ENCODE peak calls at places on chromosomes 1 and 21, in seven cellular contexts. C, B, N, Y, Z, L and O are unnamed samples.

GRCh38 chr1:111234866-111235265 is 7.4 kb downstream of the CHI3L2 start:
- DNase-seq in N (no peak), Z (peak; percentile 44), Y (peak; percentile 34), B (peak; percentile 70), C (no peak), L (no peak), O (peak; percentile 80)

GRCh38 chr1:223712856-223713494 is 636 bp downstream of the CAPN2 start:
- DNase-seq in B (no peak), N (no peak), C (peak; percentile 50), Y (no peak), Z (peak; percentile 36), L (no peak), O (no peak)

GRCh38 chr1:112522621-112523020 is 13.9 kb downstream of the WNT2B start:
- DNase-seq in B (peak; percentile 97), Z (peak; percentile 98), C (no peak), N (no peak), Y (peak; percentile 48), L (no peak), O (peak; percentile 97)

GRCh38 chr1:66938618-66939017 is 13.8 kb downstream of the MIER1 start:
- DNase-seq in C (no peak), N (no peak), Z (peak; percentile 67), B (peak; percentile 61), Y (no peak), L (no peak), O (peak; percentile 43)

GRCh38 chr1:160342520-160342919 is 530 bp downstream of the COPA start:
- DNase-seq in C (peak; percentile 2), B (no peak), N (no peak), Y (no peak), L (no peak), Z (peak; percentile 22), O (no peak)

GRCh38 chr1:69055223-69055622 is 512.5 kb upstream of the LRRC7 start:
- DNase-seq in N (no peak), B (no peak), C (no peak), Y (peak; percentile 6), Z (no peak), L (no peak), O (peak; percentile 11)

GRCh38 chr1:26459573-26460031 is 12.6 kb upstream of the HMGN2 start:
- DNase-seq in Z (no peak), N (no peak), Y (no peak), B (no peak), L (no peak), C (no peak), O (no peak)

GRCh38 chr1:75531570-75531969 is 79.3 kb downstream of the SLC44A5 start:
- DNase-seq in N (no peak), Z (no peak), B (no peak), L (no peak), Y (no peak), C (no peak), O (no peak)

GRCh38 chr1:182601416-182601786 is 2.8 kb downstream of the RGS16 start:
- DNase-seq in Z (peak; percentile 67), B (peak; percentile 50), Y (peak; percentile 64), L (peak; percentile 75), C (peak; percentile 77), N (peak; percentile 45), O (peak; percentile 44)

GRCh38 chr1:147757015-147757990 is 3.1 kb downstream of the GJA5 start:
- DNase-seq in Y (peak; percentile 60), Z (peak; percentile 80), C (no peak), L (no peak), B (no peak), N (no peak), O (no peak)

GRCh38 chr21:46564391-46564790 is 40.5 kb downstream of the S100B start:
- DNase-seq in B (no peak), N (no peak), Y (no peak), L (no peak), Z (no peak), C (no peak), O (no peak)

GRCh38 chr1:152047607-152047953 is 10.8 kb upstream of the S100A11 start:
- DNase-seq in L (no peak), B (peak; percentile 87), C (peak; percentile 5), Z (no peak), Y (peak; percentile 79), N (no peak), O (no peak)

GRCh38 chr1:62720946-62721554 is 32.9 kb upstream of the DOCK7 start:
- DNase-seq in C (no peak), Y (no peak), N (no peak), L (peak; percentile 41), B (peak; percentile 71), Z (no peak), O (no peak)

GRCh38 chr1:235021321-235021720 is 107.3 kb downstream of the TOMM20 start:
- DNase-seq in Y (no peak), L (no peak), N (no peak), C (no peak), B (no peak), Z (no peak), O (no peak)

GRCh38 chr21:34554227-34554626 is 42.2 kb upstream of the KCNE1 start:
- DNase-seq in Y (no peak), B (no peak), L (no peak), Z (no peak), C (no peak), N (no peak), O (no peak)

GRCh38 chr1:22972063-22972405 is 632 bp downstream of the LACTBL1 start:
- DNase-seq in B (no peak), Y (no peak), N (no peak), C (no peak), L (no peak), Z (no peak), O (no peak)

GRCh38 chr1:242522304-242522945 is 2.1 kb downstream of the PLD5 start:
- DNase-seq in Y (peak; percentile 40), L (no peak), Z (no peak), C (no peak), N (no peak), B (no peak), O (peak; percentile 77)

GRCh38 chr1:154386643-154387352 is 18.3 kb upstream of the IL6R start:
- DNase-seq in Z (peak; percentile 8), C (peak; percentile 49), B (no peak), N (peak; percentile 42), Y (no peak), L (no peak), O (no peak)

GRCh38 chr1:33228935-33229487 is 27.3 kb upstream of the ZNF362 start:
- DNase-seq in Y (peak; percentile 59), B (peak; percentile 81), Z (peak; percentile 86), L (no peak), N (no peak), C (no peak), O (no peak)

GRCh38 chr1:246947255-246947654 is 15.5 kb upstream of the AHCTF1 start:
- DNase-seq in Y (no peak), B (peak; percentile 60), Z (peak; percentile 24), N (no peak), C (no peak), L (no peak), O (peak; percentile 64)

GRCh38 chr1:235108876-235109275 is 19.8 kb downstream of the TOMM20 start:
- DNase-seq in N (no peak), Y (no peak), B (no peak), L (no peak), Z (no peak), C (no peak), O (no peak)

GRCh38 chr1:162641128-162641527 is 8.9 kb downstream of the DDR2 start:
- DNase-seq in B (no peak), C (no peak), Z (no peak), L (no peak), N (no peak), Y (no peak), O (no peak)

GRCh38 chr1:6359568-6360496 is 33.7 kb downstream of the ACOT7 start:
- DNase-seq in N (peak; percentile 22), B (peak; percentile 63), Y (peak; percentile 30), L (no peak), Z (peak; percentile 60), C (peak; percentile 34), O (peak; percentile 66)

GRCh38 chr1:26378088-26378878 is 5.7 kb upstream of the ZNF683 start:
- DNase-seq in N (peak; percentile 74), L (no peak), C (peak; percentile 69), Y (peak; percentile 97), Z (peak; percentile 98), B (peak; percentile 99), O (peak; percentile 98)

GRCh38 chr1:151715726-151716404 is 738 bp downstream of the CELF3 start:
- DNase-seq in B (no peak), N (no peak), Z (no peak), Y (no peak), L (no peak), C (no peak), O (no peak)

GRCh38 chr1:218613105-218613504 is 268.0 kb downstream of the TGFB2 start:
- DNase-seq in Y (no peak), N (no peak), L (no peak), C (no peak), Z (no peak), B (no peak), O (no peak)

GRCh38 chr1:54955359-54955758 is 25.1 kb upstream of the TMEM61 start:
- DNase-seq in B (peak; percentile 42), C (no peak), N (no peak), Y (peak; percentile 75), L (no peak), Z (peak; percentile 82), O (peak; percentile 89)

GRCh38 chr1:77014396-77014795 is 147.1 kb downstream of the ST6GALNAC5 start:
- DNase-seq in C (no peak), Z (no peak), L (no peak), N (no peak), Y (no peak), B (no peak), O (no peak)